ENCODE peak calls at places on chromosomes 3 and 15, in ten cellular contexts. U is stimulated activated CD8-positive, alpha-beta memory T cell treated with anti-CD3 and anti-CD28 coated beads, Interleukin-2, amount 100 ng/mL, for 48 hours; L is glutamatergic neuron; T is neural crest cell; V is adrenal gland; R is activated CD4-positive, alpha-beta T cell treated with anti-CD3 and anti-CD28 coated beads, Interleukin-2, amount 50 U/mL, for 48 hours; E is brain microvascular endothelial cell; Z is EH; H is iris pigment epithelial cell; J is activated naive CD8-positive, alpha-beta T cell treated with anti-CD3 and anti-CD28 coated beads, Interleukin-2, amount 50 U/mL, for 24 hours. Q is an unnamed sample.

GRCh38 chr15:69384626-69385025 is 29.5 kb upstream of the KIF23 start:
- DNase-seq in E (no peak), L (no peak), Z (no peak), T (no peak), J (no peak), V (no peak), R (no peak), U (no peak), H (no peak), Q (no peak)

GRCh38 chr15:56243774-56244236 is at the start of gene RFX7:
- DNase-seq in V (peak), J (peak), Z (peak), T (peak), U (peak), H (peak), L (peak), R (peak), E (peak), Q (peak)

GRCh38 chr3:99866167-99866810 is 48.6 kb downstream of the CMSS1 start:
- DNase-seq in R (no peak), L (no peak), V (no peak), Z (peak), U (no peak), T (no peak), H (peak), E (peak), J (peak), Q (no peak)

GRCh38 chr3:5095879-5096278 is 26.2 kb upstream of the ARL8B start:
- DNase-seq in L (peak), J (peak), R (no peak), V (peak), T (peak), U (peak), Z (peak), E (peak), H (peak), Q (no peak)

GRCh38 chr3:30502742-30503073 is 103.7 kb upstream of the TGFBR2 start:
- DNase-seq in U (no peak), R (no peak), L (no peak), T (no peak), J (no peak), V (no peak), H (peak), Z (peak), E (no peak), Q (no peak)

GRCh38 chr3:192060160-192060783 is 599.3 kb downstream of the PYDC2 start:
- DNase-seq in U (no peak), V (no peak), T (no peak), H (no peak), E (no peak), L (no peak), Z (no peak), R (no peak), J (no peak), Q (no peak)

GRCh38 chr15:81108427-81108826 is 25.6 kb upstream of the CFAP161 start:
- DNase-seq in U (no peak), J (peak), R (peak), V (no peak), Z (peak), H (no peak), T (peak), L (no peak), E (no peak), Q (no peak)

GRCh38 chr3:52237659-52238172 is 1.2 kb downstream of the TWF2 start:
- DNase-seq in E (peak), J (no peak), L (no peak), T (no peak), Z (peak), U (no peak), H (peak), R (no peak), V (peak), Q (no peak)

GRCh38 chr3:82685761-82686160 is 924.3 kb upstream of the GBE1 start:
- DNase-seq in Z (no peak), J (no peak), V (no peak), H (peak), U (no peak), T (no peak), L (no peak), R (no peak), E (no peak), Q (no peak)

GRCh38 chr15:78033864-78034263 is 43.6 kb downstream of the TBC1D2B start:
- DNase-seq in U (no peak), V (no peak), J (no peak), L (no peak), H (peak), E (no peak), Z (peak), R (no peak), T (no peak), Q (no peak)

Q was measured in stimulated activated effector memory CD8-positive, alpha-beta T cell treated with anti-CD3 and anti-CD28 coated beads, Interleukin-12 subunit alpha, Interleukin-12 subunit beta, amount 100 ng/mL, for 72 hours.